ENCODE peak calls at places on chromosomes 5 and 9, in five cellular contexts. N is PC-3, Q is heart left ventricle, I is choroid plexus epithelial cell, X is GM20000. T is an unnamed sample.

GRCh38 chr5:54492196-54492595 is 25.4 kb upstream of the SNX18 start:
- DNase-seq in N (no peak), Q (no peak), I (peak), X (no peak), T (no peak)

GRCh38 chr5:176819476-176819875 is 9.1 kb downstream of the UNC5A start:
- DNase-seq in N (no peak), Q (no peak), I (no peak), X (no peak), T (no peak)

GRCh38 chr5:140827704-140828401 is at the start of gene PCDHA6:
- DNase-seq in N (no peak), Q (no peak), I (peak), X (no peak), T (no peak)

GRCh38 chr9:138104251-138105122 is 226.9 kb downstream of the CACNA1B start:
- DNase-seq in N (no peak), Q (no peak), I (no peak), X (no peak), T (no peak)

GRCh38 chr9:111966851-111967250 is 70.2 kb downstream of the UGCG start:
- DNase-seq in N (no peak), Q (no peak), I (no peak), X (no peak), T (no peak)

GRCh38 chr9:135343136-135343535 is 136.4 kb upstream of the PPP1R26 start:
- DNase-seq in N (no peak), Q (peak), I (no peak), X (no peak), T (peak)

GRCh38 chr5:9761706-9762105 is 131.6 kb upstream of the TAS2R1 start:
- DNase-seq in N (no peak), Q (no peak), I (peak), X (no peak), T (no peak)

GRCh38 chr5:74167206-74167929 is 473.2 kb downstream of the ENC1 start:
- DNase-seq in N (peak), Q (no peak), I (peak), X (no peak), T (no peak)

GRCh38 chr9:71758785-71759184 is 9.5 kb downstream of the CEMIP2 start:
- DNase-seq in N (peak), Q (no peak), I (peak), X (no peak), T (no peak)

GRCh38 chr9:2138646-2139045 is 123.5 kb downstream of the SMARCA2 start:
- DNase-seq in N (no peak), Q (no peak), I (no peak), X (no peak), T (no peak)

GRCh38 chr9:75036793-75037192 is 8.7 kb upstream of the CARNMT1 start:
- DNase-seq in N (no peak), Q (no peak), I (no peak), X (no peak), T (no peak)

GRCh38 chr5:109580225-109580624 is 109.5 kb upstream of the MAN2A1 start:
- DNase-seq in N (no peak), Q (no peak), I (peak), X (no peak), T (no peak)

GRCh38 chr9:101235105-101235866 is 149.5 kb downstream of the BAAT start:
- DNase-seq in N (peak), Q (no peak), I (peak), X (peak), T (no peak)

GRCh38 chr9:126532019-126532462 is 81.7 kb upstream of the LMX1B start:
- DNase-seq in N (no peak), Q (no peak), I (peak), X (no peak), T (no peak)

GRCh38 chr9:135726138-135726853 is 24.3 kb downstream of the KCNT1 start:
- DNase-seq in N (no peak), Q (no peak), I (no peak), X (no peak), T (no peak)

GRCh38 chr5:38403407-38403806 is 145.0 kb downstream of the EGFLAM start:
- DNase-seq in N (peak), Q (no peak), I (peak), X (no peak), T (no peak)

GRCh38 chr9:83199240-83199639 is 136.3 kb upstream of the RASEF start:
- DNase-seq in N (peak), Q (no peak), I (peak), X (no peak), T (no peak)

GRCh38 chr9:126836216-126836615 is 24.2 kb upstream of the ZBTB34 start:
- DNase-seq in N (no peak), Q (no peak), I (peak), X (no peak), T (no peak)

GRCh38 chr5:64635056-64635686 is 55.1 kb upstream of the SHISAL2B start:
- DNase-seq in N (peak), Q (no peak), I (peak), X (peak), T (no peak)

GRCh38 chr9:89468271-89468960 is 29.5 kb downstream of the SEMA4D start:
- DNase-seq in N (no peak), Q (no peak), I (no peak), X (no peak), T (no peak)

GRCh38 chr5:140295414-140295813 is 7.5 kb downstream of the PFDN1 start:
- DNase-seq in N (peak), Q (no peak), I (peak), X (no peak), T (peak)

GRCh38 chr5:173624276-173624675 is 7.8 kb upstream of the BOD1 start:
- DNase-seq in N (no peak), Q (no peak), I (no peak), X (no peak), T (no peak)

GRCh38 chr5:109844695-109845094 is 155.0 kb downstream of the MAN2A1 start:
- DNase-seq in N (peak), Q (no peak), I (peak), X (no peak), T (no peak)

GRCh38 chr9:127132375-127132774 is 9.9 kb upstream of the ANGPTL2 start:
- DNase-seq in N (no peak), Q (no peak), I (no peak), X (no peak), T (no peak)

GRCh38 chr9:133238272-133238850 is 29.3 kb upstream of the OBP2B start:
- DNase-seq in N (no peak), Q (peak), I (peak), X (peak), T (no peak)

GRCh38 chr5:14671414-14671813 is 6.9 kb downstream of the OTULIN start:
- DNase-seq in N (peak), Q (no peak), I (peak), X (peak), T (no peak)

GRCh38 chr5:79171846-79172245 is 60.2 kb downstream of the BHMT start:
- DNase-seq in N (no peak), Q (no peak), I (no peak), X (no peak), T (no peak)

GRCh38 chr5:79510638-79511037 is 3.3 kb downstream of the HOMER1 start:
- DNase-seq in N (no peak), Q (no peak), I (no peak), X (no peak), T (no peak)

GRCh38 chr9:13876741-13877140 is 437.2 kb downstream of the NFIB start:
- DNase-seq in N (no peak), Q (no peak), I (no peak), X (no peak), T (no peak)

GRCh38 chr5:124561451-124561850 is 185.0 kb downstream of the ZNF608 start:
- DNase-seq in N (peak), Q (no peak), I (no peak), X (no peak), T (no peak)

GRCh38 chr5:112684737-112685136 is 52.9 kb upstream of the APC start:
- DNase-seq in N (no peak), Q (no peak), I (peak), X (no peak), T (no peak)

GRCh38 chr9:21994996-21995651 is 533 bp downstream of the CDKN2B-AS1 start:
- DNase-seq in N (peak), Q (peak), I (peak), X (peak), T (peak)

GRCh38 chr9:21993893-21994525 is at the start of gene CDKN2A:
- DNase-seq in N (peak), Q (peak), I (peak), X (peak), T (no peak)

GRCh38 chr9:21995652-21996275 is 1.2 kb downstream of the CDKN2B-AS1 start:
- DNase-seq in N (peak), Q (peak), I (peak), X (no peak), T (no peak)

GRCh38 chr9:21993007-21993406 is 1.2 kb downstream of the CDKN2A start:
- DNase-seq in N (no peak), Q (no peak), I (no peak), X (no peak), T (no peak)

GRCh38 chr9:21994526-21994995 is at the start of gene CDKN2B-AS1:
- DNase-seq in N (peak), Q (peak), I (peak), X (peak), T (no peak)
- TF ChIP-seq CTCF in N (peak), Q (no peak), I (no peak), X (peak), T (no peak)

DNA sequence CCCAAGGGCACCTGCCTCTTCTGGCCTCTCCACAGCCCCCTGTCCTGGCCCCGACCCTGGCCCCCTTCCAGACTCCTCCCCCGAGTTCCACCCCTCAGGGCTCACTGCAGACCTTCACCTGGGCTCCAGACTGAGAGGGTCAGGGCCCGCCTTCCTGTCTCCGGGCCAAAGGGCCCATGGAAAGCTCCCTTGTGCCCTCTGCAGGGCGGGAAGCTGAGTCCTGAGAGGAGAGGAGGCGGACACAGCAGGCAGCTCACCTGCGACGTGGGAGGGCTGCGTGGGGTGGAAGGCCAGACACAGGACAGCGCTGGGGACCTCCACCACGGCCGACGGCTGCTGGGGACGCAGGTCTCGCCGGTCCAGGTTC is 20.6 kb downstream of the DYNC2I2 start:
- DNase-seq in N (peak), Q (peak), I (no peak), X (no peak), T (peak)
- TF ChIP-seq CTCF in N (peak), Q (peak), I (peak), X (no peak), T (no peak)

GRCh38 chr5:43041131-43041668 is 1.1 kb upstream of the ANXA2R start:
- DNase-seq in N (no peak), Q (no peak), I (no peak), X (no peak), T (peak)
- TF ChIP-seq CTCF in N (no peak), Q (no peak), I (no peak), X (no peak), T (no peak)

GRCh38 chr9:106773750-106774149 is 89.2 kb upstream of the ZNF462 start:
- DNase-seq in N (no peak), Q (no peak), I (no peak), X (no peak), T (no peak)

GRCh38 chr9:106769331-106769730 is 93.6 kb upstream of the ZNF462 start:
- DNase-seq in N (no peak), Q (no peak), I (no peak), X (no peak), T (no peak)

GRCh38 chr9:106775960-106776359 is 87.0 kb upstream of the ZNF462 start:
- DNase-seq in N (peak), Q (no peak), I (no peak), X (no peak), T (no peak)

GRCh38 chr9:106771618-106772017 is 91.3 kb upstream of the ZNF462 start:
- DNase-seq in N (no peak), Q (no peak), I (no peak), X (no peak), T (no peak)

DNA sequence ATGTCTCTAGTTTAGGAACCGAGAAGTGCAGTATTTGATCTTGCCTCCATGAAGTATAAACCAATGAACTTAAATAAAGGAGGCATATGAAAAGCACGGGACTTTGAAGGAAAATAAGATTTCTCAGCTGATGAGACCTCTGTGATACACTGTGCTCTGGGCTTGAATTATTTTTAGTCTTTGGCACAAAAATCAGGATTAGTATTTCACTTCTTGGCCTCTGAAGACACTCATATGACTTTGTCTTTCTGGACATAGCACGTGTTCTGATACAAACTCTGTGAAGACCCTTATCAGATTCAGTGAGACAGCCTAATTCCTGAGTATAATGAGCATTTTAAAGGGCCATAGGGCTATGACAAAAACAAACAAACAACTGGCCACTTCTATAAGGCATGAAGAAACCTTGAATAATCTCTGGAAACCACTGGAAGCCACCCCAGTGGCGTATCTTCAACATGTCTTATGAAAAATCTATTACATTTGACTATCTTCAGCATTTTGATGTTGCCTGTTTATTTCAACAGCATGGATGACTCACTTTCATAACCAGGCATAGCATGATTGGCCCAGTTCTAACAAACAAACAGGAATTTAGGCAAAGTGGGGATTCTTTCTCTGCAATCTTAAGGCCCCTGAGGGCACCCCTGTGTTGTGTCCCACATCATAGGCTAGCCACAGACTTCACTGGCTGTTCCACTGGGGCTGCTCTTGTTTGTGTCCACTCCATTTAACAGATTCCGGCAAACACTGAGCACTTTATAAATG is 90.3 kb upstream of the ZNF462 start:
- DNase-seq in N (no peak), Q (no peak), I (peak), X (no peak), T (no peak)
- TF ChIP-seq CTCF in N (no peak), Q (no peak), I (no peak), X (no peak), T (no peak)

GRCh38 chr5:122051569-122051968 is 26.5 kb downstream of the LOX start:
- DNase-seq in N (no peak), Q (no peak), I (no peak), X (no peak), T (no peak)
- TF ChIP-seq CTCF in N (no peak), Q (no peak), I (no peak), X (no peak), T (no peak)

DNA sequence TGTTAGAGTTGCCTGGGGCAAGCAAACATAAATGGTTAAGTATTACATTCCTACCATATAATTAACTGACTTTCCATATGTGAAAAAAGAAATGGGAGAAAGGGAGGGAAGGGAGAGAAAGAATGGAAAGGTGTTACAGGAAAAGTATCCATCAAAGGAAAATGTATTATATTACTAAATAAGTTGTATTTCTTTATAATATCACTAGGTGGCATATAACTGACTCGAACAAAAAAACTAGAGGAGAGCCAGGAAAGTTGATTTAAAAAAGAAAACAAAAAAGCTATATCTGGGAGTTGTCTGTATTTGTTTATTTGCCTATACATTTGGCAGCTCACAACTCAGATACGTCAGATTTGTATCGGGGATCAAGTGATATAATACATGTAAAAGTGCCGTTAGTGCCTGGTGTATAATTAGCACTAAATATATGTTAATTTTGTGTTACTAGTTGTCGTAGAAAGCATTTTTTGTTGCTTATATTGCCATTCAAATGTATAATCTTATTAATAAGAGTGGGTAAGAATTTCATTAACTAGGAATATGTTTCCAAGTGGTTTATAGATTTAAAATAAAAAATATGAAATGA is 59.6 kb upstream of the ADAMTS19 start:
- DNase-seq in N (peak), Q (no peak), I (peak), X (no peak), T (no peak)
- TF ChIP-seq CTCF in N (peak), Q (no peak), I (peak), X (no peak), T (no peak)

DNA sequence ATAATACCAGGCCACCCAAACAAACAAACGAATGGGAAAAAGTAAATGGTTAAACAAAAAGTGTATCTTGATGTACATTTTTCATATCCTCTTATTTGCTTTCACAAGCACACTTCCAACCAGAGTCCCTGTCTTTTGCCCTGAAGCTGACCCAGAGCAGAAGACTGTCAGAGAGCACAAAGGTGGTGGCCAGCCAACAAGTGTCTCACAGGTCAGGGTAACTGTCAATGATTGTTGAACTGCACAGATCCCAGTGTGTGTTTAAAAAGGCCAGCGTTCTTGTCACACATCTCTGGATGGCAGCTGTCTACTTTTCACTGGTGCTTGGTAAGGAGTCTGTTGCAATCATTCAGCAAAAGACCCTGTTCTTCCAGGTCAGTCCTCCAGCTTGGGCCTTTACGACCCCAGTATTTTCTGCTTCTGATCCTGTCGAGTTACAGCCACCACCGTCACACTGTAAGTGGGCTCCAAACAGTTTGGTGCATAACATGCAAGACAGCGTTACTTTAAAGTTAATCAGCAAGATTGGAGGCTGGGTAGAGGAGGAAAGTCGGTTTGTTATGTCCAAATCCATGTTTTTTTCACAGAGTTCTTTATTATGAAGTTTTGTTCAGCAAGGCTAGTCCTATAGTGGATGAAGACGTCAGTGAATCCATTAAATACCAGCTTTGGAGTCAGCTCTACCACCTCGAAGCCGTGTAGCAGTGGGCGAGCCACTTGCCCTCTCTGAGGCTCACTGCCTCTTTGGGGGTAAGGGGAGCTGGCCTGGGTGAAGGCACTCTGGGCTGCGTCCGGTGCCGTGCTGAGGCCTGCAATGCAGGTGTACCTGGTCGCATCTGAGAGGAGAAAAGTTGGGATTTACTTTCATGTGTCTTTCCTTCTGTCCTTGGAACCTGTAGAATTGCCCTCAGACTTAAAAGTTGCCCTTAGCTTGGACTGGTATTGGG is 265.7 kb downstream of the AOPEP start:
- DNase-seq in N (no peak), Q (no peak), I (no peak), X (no peak), T (no peak)
- TF ChIP-seq CTCF in N (no peak), Q (no peak), I (no peak), X (no peak), T (no peak)

GRCh38 chr5:167244583-167244982 is 1046.9 kb upstream of the WWC1 start:
- DNase-seq in N (no peak), Q (no peak), I (peak), X (no peak), T (no peak)
- TF ChIP-seq CTCF in N (peak), Q (no peak), I (peak), X (no peak), T (no peak)

GRCh38 chr5:90940227-90940995 is 381.8 kb downstream of the ADGRV1 start:
- DNase-seq in N (peak), Q (no peak), I (peak), X (peak), T (no peak)
- TF ChIP-seq CTCF in N (no peak), Q (no peak), I (no peak), X (no peak), T (no peak)

T was measured in CD14-positive monocyte.